ENCODE peak calls at places on chromosomes 11 and 22, in nine cellular contexts. One of them, this sample, is unnamed.

GRCh38 chr11:65401803-65402248 is 15.4 kb downstream of the FRMD8 start:
- DNase-seq in type B pancreatic cell: no peak
- DNase-seq in substantia nigra: no peak
- DNase-seq in CD8-positive, alpha-beta memory T cell: no peak
- DNase-seq in HFFc6: no peak
- DNase-seq in head of caudate nucleus: no peak
- DNase-seq in AG20443: no peak
- DNase-seq in stimulated activated CD4-positive, alpha-beta T cell treated with anti-CD3 and anti-CD28 coated beads, Interleukin-4, amount 100 ng/mL, for 48 hours: no peak
- DNase-seq in ELR: no peak
- DNase-seq in this sample: no peak

GRCh38 chr11:106077609-106078517 is at the start of gene AASDHPPT:
- DNase-seq in substantia nigra: no peak
- DNase-seq in CD8-positive, alpha-beta memory T cell: no peak
- DNase-seq in ELR: peak; percentile 53
- DNase-seq in head of caudate nucleus: no peak
- DNase-seq in stimulated activated CD4-positive, alpha-beta T cell treated with anti-CD3 and anti-CD28 coated beads, Interleukin-4, amount 100 ng/mL, for 48 hours: no peak
- DNase-seq in type B pancreatic cell: no peak
- DNase-seq in AG20443: peak; percentile 14
- DNase-seq in HFFc6: peak; percentile 9
- DNase-seq in this sample: no peak

GRCh38 chr11:73173755-73174494 is 31.8 kb upstream of the FCHSD2 start:
- DNase-seq in CD8-positive, alpha-beta memory T cell: no peak
- DNase-seq in ELR: no peak
- DNase-seq in HFFc6: no peak
- DNase-seq in head of caudate nucleus: no peak
- DNase-seq in stimulated activated CD4-positive, alpha-beta T cell treated with anti-CD3 and anti-CD28 coated beads, Interleukin-4, amount 100 ng/mL, for 48 hours: no peak
- DNase-seq in substantia nigra: no peak
- DNase-seq in type B pancreatic cell: no peak
- DNase-seq in AG20443: no peak
- DNase-seq in this sample: no peak

GRCh38 chr11:124670732-124671131 is 2.8 kb downstream of the SIAE start:
- DNase-seq in substantia nigra: no peak
- DNase-seq in type B pancreatic cell: no peak
- DNase-seq in CD8-positive, alpha-beta memory T cell: no peak
- DNase-seq in head of caudate nucleus: no peak
- DNase-seq in HFFc6: no peak
- DNase-seq in AG20443: no peak
- DNase-seq in ELR: no peak
- DNase-seq in stimulated activated CD4-positive, alpha-beta T cell treated with anti-CD3 and anti-CD28 coated beads, Interleukin-4, amount 100 ng/mL, for 48 hours: no peak
- DNase-seq in this sample: no peak

GRCh38 chr11:70637949-70638598 is 239.7 kb downstream of the CTTN start:
- DNase-seq in HFFc6: no peak
- DNase-seq in type B pancreatic cell: no peak
- DNase-seq in CD8-positive, alpha-beta memory T cell: no peak
- DNase-seq in ELR: no peak
- DNase-seq in AG20443: no peak
- DNase-seq in substantia nigra: no peak
- DNase-seq in head of caudate nucleus: peak; percentile 72
- DNase-seq in stimulated activated CD4-positive, alpha-beta T cell treated with anti-CD3 and anti-CD28 coated beads, Interleukin-4, amount 100 ng/mL, for 48 hours: no peak
- DNase-seq in this sample: no peak

GRCh38 chr11:76236092-76237026 is 30.1 kb upstream of the WNT11 start:
- DNase-seq in ELR: peak; percentile 75
- DNase-seq in stimulated activated CD4-positive, alpha-beta T cell treated with anti-CD3 and anti-CD28 coated beads, Interleukin-4, amount 100 ng/mL, for 48 hours: no peak
- DNase-seq in substantia nigra: peak; percentile 38
- DNase-seq in CD8-positive, alpha-beta memory T cell: peak; percentile 6
- DNase-seq in head of caudate nucleus: peak; percentile 53
- DNase-seq in AG20443: peak; percentile 70
- DNase-seq in HFFc6: peak; percentile 38
- DNase-seq in type B pancreatic cell: peak; percentile 78
- DNase-seq in this sample: peak; percentile 30

GRCh38 chr22:28299760-28300159 is 379.9 kb downstream of the TTC28 start:
- DNase-seq in AG20443: peak; percentile 32
- DNase-seq in ELR: no peak
- DNase-seq in type B pancreatic cell: no peak
- DNase-seq in HFFc6: no peak
- DNase-seq in substantia nigra: no peak
- DNase-seq in stimulated activated CD4-positive, alpha-beta T cell treated with anti-CD3 and anti-CD28 coated beads, Interleukin-4, amount 100 ng/mL, for 48 hours: no peak
- DNase-seq in head of caudate nucleus: no peak
- DNase-seq in CD8-positive, alpha-beta memory T cell: no peak
- DNase-seq in this sample: no peak

GRCh38 chr11:131932584-131933360 is 562.4 kb downstream of the NTM start:
- DNase-seq in stimulated activated CD4-positive, alpha-beta T cell treated with anti-CD3 and anti-CD28 coated beads, Interleukin-4, amount 100 ng/mL, for 48 hours: no peak
- DNase-seq in AG20443: no peak
- DNase-seq in type B pancreatic cell: no peak
- DNase-seq in HFFc6: no peak
- DNase-seq in ELR: no peak
- DNase-seq in head of caudate nucleus: peak; percentile 27
- DNase-seq in CD8-positive, alpha-beta memory T cell: no peak
- DNase-seq in substantia nigra: no peak
- DNase-seq in this sample: no peak

GRCh38 chr22:19595532-19595931 is 71.3 kb upstream of the CLDN5 start:
- DNase-seq in substantia nigra: no peak
- DNase-seq in type B pancreatic cell: no peak
- DNase-seq in ELR: no peak
- DNase-seq in stimulated activated CD4-positive, alpha-beta T cell treated with anti-CD3 and anti-CD28 coated beads, Interleukin-4, amount 100 ng/mL, for 48 hours: no peak
- DNase-seq in HFFc6: no peak
- DNase-seq in CD8-positive, alpha-beta memory T cell: no peak
- DNase-seq in head of caudate nucleus: no peak
- DNase-seq in AG20443: no peak
- DNase-seq in this sample: no peak

GRCh38 chr22:27719535-27720227 is 81.9 kb downstream of the MN1 start:
- DNase-seq in ELR: peak; percentile 4
- DNase-seq in AG20443: peak; percentile 56
- DNase-seq in stimulated activated CD4-positive, alpha-beta T cell treated with anti-CD3 and anti-CD28 coated beads, Interleukin-4, amount 100 ng/mL, for 48 hours: no peak
- DNase-seq in head of caudate nucleus: peak; percentile 54
- DNase-seq in HFFc6: no peak
- DNase-seq in CD8-positive, alpha-beta memory T cell: no peak
- DNase-seq in substantia nigra: no peak
- DNase-seq in type B pancreatic cell: no peak
- DNase-seq in this sample: no peak

GRCh38 chr22:29359469-29359868 is 28.9 kb downstream of the AP1B1 start:
- DNase-seq in ELR: peak; percentile 81
- DNase-seq in stimulated activated CD4-positive, alpha-beta T cell treated with anti-CD3 and anti-CD28 coated beads, Interleukin-4, amount 100 ng/mL, for 48 hours: no peak
- DNase-seq in CD8-positive, alpha-beta memory T cell: no peak
- DNase-seq in substantia nigra: no peak
- DNase-seq in type B pancreatic cell: no peak
- DNase-seq in HFFc6: peak; percentile 43
- DNase-seq in head of caudate nucleus: peak; percentile 51
- DNase-seq in AG20443: peak; percentile 84
- DNase-seq in this sample: no peak

GRCh38 chr11:117671370-117671769 is 125.6 kb downstream of the DSCAML1 start:
- DNase-seq in type B pancreatic cell: no peak
- DNase-seq in HFFc6: no peak
- DNase-seq in stimulated activated CD4-positive, alpha-beta T cell treated with anti-CD3 and anti-CD28 coated beads, Interleukin-4, amount 100 ng/mL, for 48 hours: no peak
- DNase-seq in AG20443: no peak
- DNase-seq in head of caudate nucleus: no peak
- DNase-seq in ELR: no peak
- DNase-seq in substantia nigra: no peak
- DNase-seq in CD8-positive, alpha-beta memory T cell: no peak
- DNase-seq in this sample: no peak